ENCODE peak calls at places on chromosomes 12 and 14, in seven cellular contexts. W is uterus; U is body of pancreas; X is astrocyte of the spinal cord; D is activated CD4-positive, CD25-positive, alpha-beta regulatory T cell; F is NCI-H1436 treated with DMSO at 0.1 percent for 48 hours; B is T follicular helper cell. N is an unnamed sample.

GRCh38 chr14:105168496-105168978 is at the start of gene JAG2:
- DNase-seq in W (no peak), X (no peak), B (peak; percentile 47), F (no peak), U (peak; percentile 57), D (peak; percentile 19), N (no peak)

GRCh38 chr12:57008113-57008687 is 1.9 kb upstream of the ZBTB39 start:
- DNase-seq in U (no peak), X (peak; percentile 73), W (no peak), F (no peak), B (no peak), D (no peak), N (no peak)

GRCh38 chr14:55122441-55122986 is 6.5 kb upstream of the LGALS3 start:
- DNase-seq in U (peak; percentile 73), X (no peak), W (peak; percentile 51), D (no peak), B (no peak), F (no peak), N (no peak)

GRCh38 chr14:71722885-71723284 is 209.3 kb upstream of the RGS6 start:
- DNase-seq in B (no peak), D (no peak), U (no peak), X (no peak), W (no peak), F (no peak), N (no peak)

GRCh38 chr14:100593751-100594624 is 6.8 kb upstream of the BEGAIN start:
- DNase-seq in W (no peak), U (no peak), X (no peak), D (no peak), F (no peak), B (no peak), N (no peak)

GRCh38 chr12:89335452-89336244 is 16.7 kb downstream of the DUSP6 start:
- DNase-seq in B (no peak), U (no peak), X (no peak), W (no peak), F (no peak), D (no peak), N (no peak)

GRCh38 chr12:90978117-90978770 is 23.3 kb upstream of the CCER1 start:
- DNase-seq in D (no peak), B (no peak), F (no peak), W (peak; percentile 21), X (peak; percentile 74), U (no peak), N (peak; percentile 53)

GRCh38 chr14:57748279-57748678 is 117.6 kb downstream of the SLC35F4 start:
- DNase-seq in F (no peak), X (no peak), U (no peak), W (no peak), D (no peak), B (no peak), N (no peak)

GRCh38 chr12:93311827-93312226 is 65.9 kb upstream of the NUDT4 start:
- DNase-seq in U (no peak), D (no peak), W (no peak), F (no peak), X (no peak), B (no peak), N (no peak)

GRCh38 chr12:69070319-69071090 is 137.5 kb upstream of the CPM start:
- DNase-seq in B (peak; percentile 30), D (peak; percentile 32), U (peak; percentile 73), W (peak; percentile 28), X (peak; percentile 68), F (peak; percentile 15), N (no peak)

GRCh38 chr14:55832122-55832911 is 252.3 kb downstream of the KTN1 start:
- DNase-seq in F (no peak), W (no peak), X (peak; percentile 2), U (no peak), D (no peak), B (no peak), N (no peak)

N was measured in GM04503.